ENCODE peak calls at places on chromosome 2, in eight cellular contexts. F, T, E, P, H, Q, A and B are unnamed samples.

GRCh38 chr2:104859310-104860130 is 5.6 kb downstream of the POU3F3 start:
- DNase-seq in F (no peak), T (no peak), E (no peak), P (no peak), H (no peak), Q (no peak), A (no peak), B (no peak)

GRCh38 chr2:240407090-240407489 is 28.4 kb upstream of the GPC1 start:
- DNase-seq in F (no peak), T (no peak), E (no peak), P (no peak), H (no peak), Q (no peak), A (no peak), B (no peak)

GRCh38 chr2:145617906-145618305 is 1098.0 kb upstream of the ZEB2 start:
- DNase-seq in F (peak), T (no peak), E (no peak), P (peak), H (no peak), Q (peak), A (no peak), B (no peak)

GRCh38 chr2:86342488-86342887 is 5.1 kb upstream of the REEP1 start:
- DNase-seq in F (no peak), T (no peak), E (no peak), P (no peak), H (no peak), Q (no peak), A (no peak), B (no peak)

GRCh38 chr2:39228413-39229209 is 15.2 kb downstream of the CDKL4 start:
- DNase-seq in F (no peak), T (no peak), E (no peak), P (peak), H (no peak), Q (no peak), A (no peak), B (no peak)

GRCh38 chr2:226888378-226888915 is 52.6 kb downstream of the RHBDD1 start:
- DNase-seq in F (peak), T (no peak), E (no peak), P (peak), H (no peak), Q (no peak), A (no peak), B (no peak)

GRCh38 chr2:111671426-111672150 is 212.4 kb downstream of the ANAPC1 start:
- DNase-seq in F (no peak), T (no peak), E (no peak), P (peak), H (no peak), Q (peak), A (no peak), B (no peak)

GRCh38 chr2:219641390-219642063 is 14.1 kb downstream of the SLC4A3 start:
- DNase-seq in F (no peak), T (no peak), E (no peak), P (no peak), H (no peak), Q (no peak), A (no peak), B (no peak)

GRCh38 chr2:117952237-117952636 is 61.6 kb downstream of the CCDC93 start:
- DNase-seq in F (no peak), T (no peak), E (no peak), P (no peak), H (no peak), Q (no peak), A (no peak), B (no peak)

GRCh38 chr2:12210016-12210933 is 463.8 kb downstream of the LPIN1 start:
- DNase-seq in F (no peak), T (no peak), E (no peak), P (no peak), H (no peak), Q (no peak), A (no peak), B (no peak)

GRCh38 chr2:101238930-101239759 is 13.5 kb upstream of the CNOT11 start:
- DNase-seq in F (no peak), T (no peak), E (no peak), P (no peak), H (no peak), Q (no peak), A (no peak), B (no peak)

GRCh38 chr2:167652401-167652800 is 595.0 kb downstream of the STK39 start:
- DNase-seq in F (no peak), T (no peak), E (no peak), P (peak), H (no peak), Q (no peak), A (no peak), B (no peak)

GRCh38 chr2:219059725-219060682 is 717 bp downstream of the IHH start:
- DNase-seq in F (no peak), T (no peak), E (no peak), P (no peak), H (no peak), Q (no peak), A (no peak), B (no peak)

GRCh38 chr2:35803133-35803532 is 552.4 kb upstream of the CRIM1 start:
- DNase-seq in F (no peak), T (no peak), E (no peak), P (no peak), H (no peak), Q (no peak), A (no peak), B (no peak)